ENCODE peak calls at places on chromosomes 12 and 14, in nine cellular contexts. V is kidney; I is cardiac muscle cell; R is nephron progenitor cell; H is CD8-positive, alpha-beta T cell; U is gastrocnemius medialis; M is HL-60; J is body of pancreas; S is progenitor cell of endocrine pancreas. K is an unnamed sample.

GRCh38 chr14:91997492-91997891 is 42.4 kb downstream of the TRIP11 start:
- DNase-seq in R (no peak), J (no peak), V (no peak), I (no peak), U (no peak), H (no peak), S (no peak), M (no peak), K (no peak)

GRCh38 chr12:52018448-52019122 is 11.8 kb downstream of the TAMALIN start:
- DNase-seq in U (no peak), J (no peak), S (no peak), R (no peak), V (no peak), I (no peak), H (no peak), M (no peak), K (no peak)

GRCh38 chr12:107225626-107226025 is 132.3 kb upstream of the CRY1 start:
- DNase-seq in H (no peak), V (no peak), U (no peak), M (no peak), J (no peak), S (no peak), I (peak; percentile 6), R (no peak), K (no peak)

GRCh38 chr12:12441891-12442461 is 85.1 kb downstream of the BORCS5 start:
- DNase-seq in H (peak; percentile 59), R (no peak), V (no peak), J (no peak), M (no peak), U (no peak), I (peak; percentile 62), S (no peak), K (no peak)

GRCh38 chr14:65110525-65110924 is 8.2 kb upstream of the MAX start:
- DNase-seq in M (no peak), V (no peak), U (no peak), S (no peak), H (no peak), J (no peak), I (no peak), R (peak; percentile 7), K (no peak)

GRCh38 chr12:102539651-102540553 is 59.5 kb upstream of the IGF1 start:
- DNase-seq in M (no peak), I (peak; percentile 53), S (no peak), J (no peak), R (peak; percentile 12), H (no peak), V (no peak), U (no peak), K (no peak)

GRCh38 chr12:15527201-15527782 is 205.0 kb downstream of the PTPRO start:
- DNase-seq in V (no peak), U (no peak), R (no peak), M (no peak), H (no peak), J (peak; percentile 13), I (peak; percentile 50), S (no peak), K (no peak)

GRCh38 chr12:76266797-76267196 is 81.4 kb downstream of the BBS10 start:
- DNase-seq in J (peak; percentile 12), U (peak; percentile 92), H (no peak), R (no peak), S (no peak), I (peak; percentile 58), V (no peak), M (no peak), K (no peak)

GRCh38 chr12:3753549-3754284 is 808 bp upstream of the CRACR2A start:
- DNase-seq in R (peak; percentile 8), J (peak; percentile 8), M (no peak), U (no peak), S (no peak), I (peak; percentile 59), V (no peak), H (no peak), K (no peak)

GRCh38 chr12:90043264-90043663 is 334.6 kb upstream of the ATP2B1 start:
- DNase-seq in R (no peak), J (no peak), M (no peak), I (peak; percentile 54), U (no peak), H (no peak), V (no peak), S (no peak), K (no peak)

GRCh38 chr12:24909667-24910066 is 39.2 kb downstream of the BCAT1 start:
- DNase-seq in R (no peak), U (no peak), V (no peak), I (peak; percentile 75), H (no peak), M (no peak), S (no peak), J (peak; percentile 73), K (no peak)

GRCh38 chr14:65623759-65624158 is 211.2 kb downstream of the FUT8 start:
- DNase-seq in M (no peak), I (no peak), U (no peak), J (no peak), S (no peak), H (no peak), R (no peak), V (no peak), K (no peak)

GRCh38 chr12:101570022-101570421 is 24.7 kb upstream of the MYBPC1 start:
- DNase-seq in M (no peak), R (no peak), U (no peak), I (peak; percentile 64), V (no peak), H (no peak), S (no peak), J (peak; percentile 22), K (no peak)

GRCh38 chr14:103390605-103391004 is 5.4 kb downstream of the MARK3 start:
- DNase-seq in I (no peak), V (no peak), H (no peak), R (no peak), J (no peak), M (no peak), U (no peak), S (no peak), K (no peak)

GRCh38 chr14:102592969-102593840 is 756 bp downstream of the RCOR1 start:
- DNase-seq in I (peak; percentile 45), R (peak; percentile 67), M (no peak), U (peak; percentile 12), J (peak; percentile 61), H (peak; percentile 60), S (peak; percentile 52), V (peak; percentile 87), K (peak; percentile 38)

DNA sequence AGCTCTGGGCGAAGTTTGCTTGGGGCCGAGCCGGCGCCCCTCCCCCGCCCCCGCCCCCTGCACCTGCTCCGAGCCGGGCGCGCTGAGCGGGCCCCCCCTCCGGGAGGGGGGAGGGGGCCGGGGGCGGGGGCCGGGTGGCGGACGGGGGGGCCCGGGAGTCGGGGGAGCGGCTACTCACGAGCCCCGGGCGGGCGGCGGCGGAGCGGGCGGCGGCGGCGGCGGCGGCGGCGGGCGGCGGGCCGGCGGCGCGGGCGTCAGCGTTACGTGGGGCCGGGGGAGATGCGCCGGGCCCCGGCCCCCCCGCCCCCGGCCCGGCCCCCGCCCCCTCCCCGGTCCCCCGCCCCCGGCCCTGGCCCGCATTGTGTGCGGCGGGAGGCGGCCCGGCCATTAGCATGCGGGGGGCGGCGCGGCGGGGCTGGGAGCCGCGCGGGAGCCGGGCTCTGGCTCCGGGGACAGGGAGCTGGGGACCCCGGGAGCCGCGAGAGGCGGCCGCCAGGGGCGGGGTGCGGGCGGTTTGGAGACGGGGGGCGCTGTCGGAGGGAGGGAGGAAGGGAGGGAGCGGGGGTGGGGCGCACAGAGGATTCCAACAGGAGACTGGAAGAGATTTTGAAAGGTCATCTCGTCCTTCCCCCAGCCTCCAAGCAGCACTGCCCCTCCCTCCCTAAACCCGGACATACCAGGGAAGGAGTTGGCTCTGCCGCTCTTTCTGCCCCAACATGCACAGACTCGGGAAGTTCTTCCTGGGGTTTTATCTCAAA is at the start of gene ZNF219:
- DNase-seq in I (peak; percentile 61), S (peak; percentile 56), J (peak; percentile 64), R (peak; percentile 73), V (peak; percentile 83), U (peak; percentile 34), H (peak; percentile 36), M (no peak), K (peak; percentile 56)
- TF ChIP-seq CTCF in I (no peak), S (peak; percentile 15), J (peak; percentile 8), R (no peak), V (no peak), U (peak; percentile 35), H (no peak), M (no peak), K (no peak)

GRCh38 chr14:97385727-97386126 is 588.5 kb downstream of the VRK1 start:
- DNase-seq in U (no peak), J (no peak), H (no peak), S (no peak), I (no peak), M (no peak), V (no peak), R (no peak), K (no peak)
- TF ChIP-seq CTCF in U (no peak), J (no peak), H (no peak), S (no peak), I (no peak), M (no peak), V (no peak), R (no peak), K (no peak)

GRCh38 chr14:61264022-61264571 is 17.0 kb downstream of the TMEM30B start:
- DNase-seq in J (no peak), U (no peak), M (no peak), H (no peak), V (no peak), R (no peak), S (no peak), I (no peak), K (no peak)

GRCh38 chr14:61264699-61265098 is 16.4 kb downstream of the TMEM30B start:
- DNase-seq in I (no peak), M (no peak), V (no peak), U (no peak), H (no peak), J (no peak), R (peak; percentile 23), S (no peak), K (no peak)

GRCh38 chr14:61262082-61262481 is 19.1 kb downstream of the TMEM30B start:
- DNase-seq in I (no peak), H (no peak), M (no peak), J (no peak), S (no peak), V (no peak), U (no peak), R (no peak), K (no peak)

GRCh38 chr14:61258985-61259384 is 22.2 kb downstream of the TMEM30B start:
- DNase-seq in M (no peak), R (no peak), V (no peak), H (no peak), I (no peak), J (no peak), U (no peak), S (no peak), K (no peak)

GRCh38 chr14:61260939-61261776 is 20.0 kb downstream of the TMEM30B start:
- DNase-seq in V (no peak), H (no peak), U (no peak), M (no peak), S (no peak), I (peak; percentile 21), J (no peak), R (no peak), K (no peak)
- TF ChIP-seq CTCF in V (no peak), H (no peak), U (no peak), M (no peak), S (no peak), I (no peak), J (no peak), R (no peak), K (no peak)

DNA sequence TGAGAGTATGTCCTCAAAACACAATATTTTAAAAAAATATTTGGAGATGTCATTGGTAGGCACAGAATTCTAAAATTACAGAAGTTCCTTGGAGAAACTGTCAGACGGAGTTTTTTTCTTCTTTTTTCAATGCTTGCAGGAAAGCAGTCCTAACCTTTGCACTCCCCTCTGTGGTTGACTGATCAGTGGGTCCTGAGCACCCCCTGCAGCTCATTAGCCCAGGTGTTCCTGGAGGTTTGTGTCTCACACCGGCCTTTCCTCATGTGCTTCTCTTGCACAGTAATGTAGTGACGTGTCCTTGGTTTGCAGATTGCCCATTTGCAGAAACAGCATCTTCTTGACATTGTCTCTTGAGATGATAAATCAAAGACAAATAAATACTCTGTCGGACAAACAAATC is 513.0 kb downstream of the TMEM121 start:
- DNase-seq in V (no peak), S (no peak), M (no peak), R (no peak), H (peak; percentile 42), I (no peak), J (peak; percentile 66), U (no peak), K (no peak)
- TF ChIP-seq CTCF in V (peak; percentile 54), S (no peak), M (no peak), R (no peak), H (peak; percentile 59), I (no peak), J (peak; percentile 30), U (no peak), K (no peak)

K was measured in neural crest cell.